ENCODE peak calls at places on chromosomes 13 and 19, in five cellular contexts. X is NCI-H2081, G is fibroblast of pulmonary artery, K is AG08396, E is kidney. U is an unnamed sample.

GRCh38 chr19:16778796-16779411 is 50.3 kb upstream of the SIN3B start:
- DNase-seq in X (peak), E (peak), G (peak), K (peak), U (peak)

GRCh38 chr13:20446900-20447299 is 78.8 kb downstream of the CRYL1 start:
- DNase-seq in K (no peak), G (no peak), E (no peak), X (no peak), U (no peak)

GRCh38 chr13:92827503-92827902 is 399.1 kb upstream of the GPC6 start:
- DNase-seq in X (no peak), G (no peak), K (no peak), E (no peak), U (no peak)

GRCh38 chr13:57865600-57866294 is 234.2 kb downstream of the PCDH17 start:
- DNase-seq in G (no peak), E (no peak), X (no peak), K (no peak), U (no peak)

GRCh38 chr19:14070268-14071050 is 2.1 kb upstream of the MISP3 start:
- DNase-seq in G (no peak), E (no peak), K (no peak), X (no peak), U (no peak)

GRCh38 chr19:17948967-17949930 is 16.4 kb downstream of the CCDC124 start:
- DNase-seq in X (no peak), E (peak), K (no peak), G (no peak), U (peak)

GRCh38 chr13:21075303-21076264 is 14.2 kb upstream of the LATS2 start:
- DNase-seq in K (no peak), G (no peak), X (no peak), E (no peak), U (peak)

GRCh38 chr19:45350477-45351058 is 10.0 kb downstream of the KLC3 start:
- DNase-seq in E (no peak), K (no peak), G (no peak), X (no peak), U (no peak)